ENCODE peak calls at places on chromosomes 12 and 14, in four cellular contexts. V is SK-N-SH, D is H1, T is GM12878. N is an unnamed sample.

GRCh38 chr14:71472281-71472960 is 459.8 kb upstream of the RGS6 start:
- DNase-seq in V (no peak), D (no peak), T (no peak), N (no peak)

GRCh38 chr12:90390947-90391346 is 564.0 kb downstream of the CCER1 start:
- DNase-seq in V (no peak), D (no peak), T (no peak), N (no peak)

GRCh38 chr12:3097186-3097804 is 20.1 kb downstream of the TSPAN9 start:
- DNase-seq in V (peak), D (no peak), T (no peak), N (peak)

GRCh38 chr12:49673446-49674317 is 33.5 kb downstream of the FMNL3 start:
- DNase-seq in V (peak), D (peak), T (no peak), N (peak)

GRCh38 chr12:58067610-58068387 is 126.4 kb downstream of the ATP23 start:
- DNase-seq in V (no peak), D (no peak), T (no peak), N (no peak)

GRCh38 chr14:102774391-102775153 is 2.7 kb upstream of the TRAF3 start:
- DNase-seq in V (peak), D (peak), T (peak), N (peak)

GRCh38 chr14:99624971-99625370 is 20.0 kb upstream of the HHIPL1 start:
- DNase-seq in V (no peak), D (no peak), T (no peak), N (no peak)

GRCh38 chr12:103909811-103910210 is 20.4 kb upstream of the HSP90B1 start:
- DNase-seq in V (no peak), D (no peak), T (no peak), N (no peak)

GRCh38 chr12:19710811-19711793 is 271.8 kb downstream of the AEBP2 start:
- DNase-seq in V (no peak), D (no peak), T (no peak), N (no peak)

GRCh38 chr14:92955381-92955780 is 32.4 kb downstream of the CHGA start:
- DNase-seq in V (no peak), D (no peak), T (no peak), N (no peak)

GRCh38 chr14:54564799-54565235 is 2.1 kb upstream of the SAMD4A start:
- DNase-seq in V (no peak), D (no peak), T (no peak), N (peak)

GRCh38 chr14:92938235-92938875 is 15.4 kb downstream of the CHGA start:
- DNase-seq in V (no peak), D (no peak), T (no peak), N (no peak)

GRCh38 chr14:50060871-50061663 is 55.3 kb downstream of the VCPKMT start:
- DNase-seq in V (peak), D (no peak), T (no peak), N (peak)

GRCh38 chr12:82740129-82741000 is 53.7 kb downstream of the TMTC2 start:
- DNase-seq in V (no peak), D (no peak), T (no peak), N (no peak)

GRCh38 chr14:21852775-21853174 is 179.2 kb upstream of the OR4E1 start:
- DNase-seq in V (no peak), D (no peak), T (no peak), N (no peak)

GRCh38 chr12:109744991-109745942 is 31.6 kb downstream of the FAM222A start:
- DNase-seq in V (peak), D (no peak), T (no peak), N (no peak)

GRCh38 chr14:73173092-73173735 is 36.9 kb downstream of the PSEN1 start:
- DNase-seq in V (peak), D (no peak), T (no peak), N (peak)

GRCh38 chr12:117658226-117658625 is 296.8 kb upstream of the NOS1 start:
- DNase-seq in V (no peak), D (no peak), T (no peak), N (no peak)

GRCh38 chr14:94337274-94337673 is 14.1 kb upstream of the SERPINA6 start:
- DNase-seq in V (no peak), D (no peak), T (no peak), N (no peak)
- TF ChIP-seq NRF1 in V (no peak), D (no peak), T (no peak), N (no peak)

GRCh38 chr14:98118749-98119148 is 1153.2 kb downstream of the BCL11B start:
- DNase-seq in V (no peak), D (no peak), T (no peak), N (no peak)

GRCh38 chr14:98122527-98122926 is 1149.5 kb downstream of the BCL11B start:
- DNase-seq in V (no peak), D (no peak), T (no peak), N (no peak)

GRCh38 chr14:98119739-98120138 is 1152.3 kb downstream of the BCL11B start:
- DNase-seq in V (no peak), D (no peak), T (no peak), N (no peak)

DNA sequence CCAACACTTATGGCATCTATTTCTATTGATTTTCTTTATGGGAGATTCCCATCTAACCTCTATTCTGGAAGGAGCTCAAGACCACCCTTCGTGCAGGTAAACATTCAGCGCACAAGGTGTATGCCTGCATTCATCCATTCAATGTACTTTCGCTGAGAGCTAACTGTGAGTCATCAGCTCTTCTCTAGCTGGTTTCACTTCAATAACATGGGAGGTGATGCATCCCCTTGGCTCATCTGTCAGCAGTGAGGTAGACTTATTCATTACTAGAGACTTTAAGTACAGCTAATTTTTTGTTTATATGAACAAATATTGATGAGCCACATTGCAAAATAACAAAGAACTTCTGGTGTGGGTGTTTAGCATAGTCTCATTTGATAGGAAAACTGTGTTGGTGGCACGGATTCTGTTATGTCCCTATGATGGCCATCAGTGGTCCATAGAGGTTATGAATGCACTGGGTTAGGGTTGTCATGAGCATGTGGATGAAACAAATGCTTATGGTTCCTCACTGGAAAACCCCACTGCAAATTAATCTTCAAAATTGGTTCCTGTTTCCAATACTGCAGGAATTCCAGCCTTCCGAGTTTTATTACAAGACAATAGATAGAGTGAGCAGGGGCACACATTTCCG is 1151.0 kb downstream of the BCL11B start:
- DNase-seq in V (no peak), D (no peak), T (no peak), N (no peak)
- TF ChIP-seq NRF1 in V (no peak), D (no peak), T (no peak), N (no peak)

GRCh38 chr12:100745378-100746071 is 49.1 kb upstream of the ANO4 start:
- DNase-seq in V (no peak), D (no peak), T (no peak), N (no peak)

GRCh38 chr12:100738086-100738485 is 56.5 kb upstream of the ANO4 start:
- DNase-seq in V (no peak), D (no peak), T (no peak), N (no peak)

GRCh38 chr12:100737168-100737567 is 57.4 kb upstream of the ANO4 start:
- DNase-seq in V (no peak), D (no peak), T (no peak), N (no peak)

GRCh38 chr12:100743060-100743459 is 51.5 kb upstream of the ANO4 start:
- DNase-seq in V (no peak), D (no peak), T (no peak), N (no peak)

GRCh38 chr12:100741084-100741711 is 53.4 kb upstream of the ANO4 start:
- DNase-seq in V (peak), D (no peak), T (no peak), N (peak)
- TF ChIP-seq NRF1 in V (no peak), D (no peak), T (no peak), N (no peak)

GRCh38 chr14:31582286-31582691 is 21.1 kb downstream of the NUBPL start:
- DNase-seq in V (no peak), D (no peak), T (no peak), N (no peak)
- TF ChIP-seq NRF1 in V (no peak), D (no peak), T (no peak), N (no peak)

DNA sequence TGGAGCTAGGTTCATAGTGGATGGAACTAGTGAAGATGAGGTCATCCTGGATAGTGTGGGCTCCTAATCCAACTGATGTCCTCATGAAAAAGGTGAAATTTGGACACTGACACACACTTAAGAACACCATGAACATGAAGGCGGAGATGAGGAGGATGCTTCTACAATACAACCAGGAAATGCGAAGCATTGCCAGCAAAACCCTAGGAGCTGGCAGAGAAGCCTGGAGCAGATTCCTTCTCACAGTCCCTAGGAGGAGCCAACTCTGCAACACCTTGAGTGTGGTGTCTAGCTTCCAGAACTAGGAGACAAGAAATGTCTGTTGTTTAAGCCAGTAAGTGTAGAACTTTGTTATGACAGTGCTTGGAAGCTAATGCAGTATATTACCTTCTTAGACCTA is 192.0 kb upstream of the PWP1 start:
- DNase-seq in V (no peak), D (no peak), T (no peak), N (no peak)
- TF ChIP-seq NRF1 in V (no peak), D (no peak), T (no peak), N (no peak)

GRCh38 chr14:67457782-67458181 is 30.7 kb downstream of the TMEM229B start:
- DNase-seq in V (no peak), D (peak), T (no peak), N (no peak)
- TF ChIP-seq NRF1 in V (no peak), D (no peak), T (no peak), N (no peak)